ENCODE peak calls at places on chromosomes 4 and X, in five cellular contexts. E, W, M, T and U are unnamed samples.

GRCh38 chrX:71650333-71650969 is 16.9 kb upstream of the LOC101059915 start:
- DNase-seq in E (no peak), W (no peak), M (no peak), T (peak), U (peak)

GRCh38 chrX:100647739-100648138 is 3.7 kb downstream of the SRPX2 start:
- DNase-seq in E (no peak), W (no peak), M (no peak), T (peak), U (no peak)

GRCh38 chr4:103292959-103293358 is 94.8 kb upstream of the CENPE start:
- DNase-seq in E (no peak), W (no peak), M (no peak), T (no peak), U (no peak)

GRCh38 chr4:94641702-94642560 is 115.8 kb upstream of the BMPR1B start:
- DNase-seq in E (no peak), W (no peak), M (no peak), T (peak), U (no peak)

GRCh38 chr4:89674876-89675459 is 162.0 kb downstream of the SNCA start:
- DNase-seq in E (no peak), W (no peak), M (no peak), T (peak), U (no peak)

GRCh38 chrX:10979956-10980355 is 131.2 kb upstream of the HCCS start:
- DNase-seq in E (no peak), W (no peak), M (no peak), T (no peak), U (no peak)

GRCh38 chr4:51840791-51841190 is 2.2 kb upstream of the DCUN1D4 start:
- DNase-seq in E (no peak), W (no peak), M (no peak), T (no peak), U (no peak)

GRCh38 chr4:88537725-88538124 is 14.1 kb upstream of the PYURF start:
- DNase-seq in E (no peak), W (no peak), M (no peak), T (no peak), U (no peak)

GRCh38 chr4:124178449-124179021 is 534.0 kb downstream of the ANKRD50 start:
- DNase-seq in E (no peak), W (no peak), M (no peak), T (no peak), U (no peak)

GRCh38 chr4:26407466-26407865 is 82.8 kb downstream of the CCKAR start:
- DNase-seq in E (no peak), W (no peak), M (no peak), T (no peak), U (no peak)

GRCh38 chrX:154417157-154417556 is 5.8 kb downstream of the TAFAZZIN start:
- DNase-seq in E (no peak), W (no peak), M (peak), T (no peak), U (no peak)

GRCh38 chrX:150100261-150100660 is 162.0 kb upstream of the EOLA2 start:
- DNase-seq in E (no peak), W (no peak), M (no peak), T (no peak), U (no peak)

GRCh38 chr4:180960758-180961401 is 1282.3 kb upstream of the TENM3 start:
- DNase-seq in E (no peak), W (no peak), M (peak), T (no peak), U (no peak)

GRCh38 chrX:19245711-19246269 is 97.9 kb upstream of the PDHA1 start:
- DNase-seq in E (no peak), W (no peak), M (no peak), T (peak), U (no peak)

GRCh38 chr4:125085-125820 is 952 bp downstream of the ZNF718 start:
- DNase-seq in E (no peak), W (no peak), M (no peak), T (no peak), U (peak)

GRCh38 chrX:99353412-99353811 is 1056.7 kb downstream of the PCDH19 start:
- DNase-seq in E (no peak), W (no peak), M (no peak), T (peak), U (no peak)

GRCh38 chr4:41533685-41534084 is 4.3 kb upstream of the LIMCH1 start:
- DNase-seq in E (no peak), W (no peak), M (no peak), T (no peak), U (no peak)

GRCh38 chr4:141142423-141142822 is 9.2 kb upstream of the RNF150 start:
- DNase-seq in E (no peak), W (no peak), M (no peak), T (no peak), U (no peak)

GRCh38 chrX:40199704-40200103 is 101.9 kb upstream of the BCOR start:
- DNase-seq in E (no peak), W (no peak), M (no peak), T (no peak), U (no peak)

GRCh38 chr4:13988347-13989265 is 361.1 kb upstream of the BOD1L1 start:
- DNase-seq in E (no peak), W (no peak), M (no peak), T (no peak), U (no peak)

GRCh38 chr4:3716034-3716875 is 49.9 kb upstream of the ADRA2C start:
- DNase-seq in E (no peak), W (no peak), M (no peak), T (no peak), U (no peak)

GRCh38 chr4:3718462-3718861 is 47.7 kb upstream of the ADRA2C start:
- DNase-seq in E (no peak), W (no peak), M (no peak), T (no peak), U (no peak)

GRCh38 chr4:3715251-3716033 is 50.7 kb upstream of the ADRA2C start:
- DNase-seq in E (no peak), W (no peak), M (no peak), T (no peak), U (no peak)

GRCh38 chr4:3717241-3717640 is 48.9 kb upstream of the ADRA2C start:
- DNase-seq in E (no peak), W (no peak), M (no peak), T (no peak), U (no peak)

GRCh38 chr4:3716876-3717235 is 49.3 kb upstream of the ADRA2C start:
- DNase-seq in E (no peak), W (no peak), M (no peak), T (no peak), U (no peak)
- TF ChIP-seq FOXM1 in E (no peak), W (no peak), M (no peak), T (no peak), U (no peak)

DNA sequence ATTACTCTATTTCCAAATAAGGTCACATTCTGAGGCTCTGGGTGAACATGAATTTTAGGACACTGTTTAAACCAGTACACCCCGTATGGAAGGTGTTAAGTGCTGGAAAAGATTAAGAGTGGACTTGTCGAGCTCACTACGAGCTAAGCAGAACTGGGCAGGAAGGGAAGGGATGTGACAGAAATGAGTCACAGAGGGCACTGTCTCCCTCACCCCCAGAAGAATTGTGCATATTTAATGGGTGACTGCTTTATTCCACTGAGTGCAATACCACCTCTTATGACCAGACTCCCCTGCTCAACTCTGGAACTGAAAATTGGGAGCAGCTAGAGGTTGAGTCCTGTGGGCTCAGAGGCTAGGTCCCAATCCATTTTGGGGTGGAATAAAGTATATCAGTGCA is 187.4 kb upstream of the RPS6KA3 start:
- DNase-seq in E (no peak), W (no peak), M (no peak), T (no peak), U (no peak)
- TF ChIP-seq FOXM1 in E (no peak), W (no peak), M (no peak), T (no peak), U (no peak)

GRCh38 chr4:145481942-145482208 is 222 bp downstream of the SMAD1 start:
- DNase-seq in E (no peak), W (no peak), M (no peak), T (no peak), U (no peak)

GRCh38 chr4:145484240-145484846 is 2.7 kb downstream of the SMAD1 start:
- DNase-seq in E (peak), W (no peak), M (peak), T (no peak), U (no peak)

GRCh38 chr4:145480257-145480656 is 1.4 kb upstream of the SMAD1 start:
- DNase-seq in E (no peak), W (no peak), M (no peak), T (no peak), U (no peak)

GRCh38 chr4:145481164-145481941 is at the start of gene SMAD1:
- DNase-seq in E (peak), W (no peak), M (peak), T (peak), U (peak)

DNA sequence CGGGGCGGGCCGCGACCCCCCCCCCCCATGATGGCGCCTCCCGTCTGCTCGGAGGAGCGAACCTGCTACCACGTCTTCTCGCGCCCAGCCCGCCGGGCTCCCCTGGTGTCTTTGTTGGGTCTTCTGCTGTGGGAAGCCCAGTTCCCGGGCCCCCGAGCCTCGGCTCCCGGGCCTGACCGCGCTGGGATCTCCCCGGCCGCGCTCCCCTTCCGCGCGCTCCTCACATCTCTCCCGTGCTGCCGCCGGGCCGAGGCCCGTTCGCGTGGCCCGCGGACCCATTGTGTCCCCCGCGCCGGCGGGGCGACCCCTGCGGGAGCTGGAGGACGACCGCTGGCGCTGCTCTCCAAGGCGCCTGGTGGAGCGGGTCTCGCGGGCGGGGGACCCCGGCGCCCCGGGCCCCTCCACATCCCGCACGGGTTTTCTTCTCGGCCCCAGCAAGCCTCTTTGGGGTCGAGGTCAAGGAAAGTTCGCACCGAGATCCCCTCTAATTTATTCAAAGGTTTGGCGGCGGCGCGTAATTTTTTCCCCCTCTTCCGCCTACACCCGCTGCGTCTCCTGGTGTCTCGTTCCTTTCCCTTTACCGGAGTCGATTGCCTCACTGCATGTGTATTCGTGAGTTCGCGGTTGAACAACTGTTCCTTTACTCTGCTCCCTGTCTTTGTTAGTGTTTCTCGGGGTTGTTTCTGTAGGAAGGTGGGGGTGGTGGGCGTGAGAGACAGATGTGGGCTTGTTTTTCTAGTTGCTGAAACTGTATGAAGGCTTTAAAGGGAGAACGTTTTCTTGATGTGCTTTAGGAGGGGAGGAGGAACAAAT is 762 bp downstream of the SMAD1 start:
- DNase-seq in E (peak), W (peak), M (peak), T (peak), U (no peak)
- TF ChIP-seq FOXM1 in E (no peak), W (no peak), M (no peak), T (no peak), U (no peak)

GRCh38 chr4:1207157-1207470 is 34.7 kb upstream of the SPON2 start:
- DNase-seq in E (no peak), W (no peak), M (no peak), T (no peak), U (no peak)

GRCh38 chr4:1208266-1208961 is 36.0 kb upstream of the SPON2 start:
- DNase-seq in E (no peak), W (no peak), M (no peak), T (no peak), U (no peak)

GRCh38 chr4:1208970-1209704 is 36.8 kb upstream of the SPON2 start:
- DNase-seq in E (no peak), W (no peak), M (no peak), T (no peak), U (no peak)

GRCh38 chr4:1206299-1207156 is 34.1 kb upstream of the SPON2 start:
- DNase-seq in E (no peak), W (no peak), M (no peak), T (no peak), U (no peak)

DNA sequence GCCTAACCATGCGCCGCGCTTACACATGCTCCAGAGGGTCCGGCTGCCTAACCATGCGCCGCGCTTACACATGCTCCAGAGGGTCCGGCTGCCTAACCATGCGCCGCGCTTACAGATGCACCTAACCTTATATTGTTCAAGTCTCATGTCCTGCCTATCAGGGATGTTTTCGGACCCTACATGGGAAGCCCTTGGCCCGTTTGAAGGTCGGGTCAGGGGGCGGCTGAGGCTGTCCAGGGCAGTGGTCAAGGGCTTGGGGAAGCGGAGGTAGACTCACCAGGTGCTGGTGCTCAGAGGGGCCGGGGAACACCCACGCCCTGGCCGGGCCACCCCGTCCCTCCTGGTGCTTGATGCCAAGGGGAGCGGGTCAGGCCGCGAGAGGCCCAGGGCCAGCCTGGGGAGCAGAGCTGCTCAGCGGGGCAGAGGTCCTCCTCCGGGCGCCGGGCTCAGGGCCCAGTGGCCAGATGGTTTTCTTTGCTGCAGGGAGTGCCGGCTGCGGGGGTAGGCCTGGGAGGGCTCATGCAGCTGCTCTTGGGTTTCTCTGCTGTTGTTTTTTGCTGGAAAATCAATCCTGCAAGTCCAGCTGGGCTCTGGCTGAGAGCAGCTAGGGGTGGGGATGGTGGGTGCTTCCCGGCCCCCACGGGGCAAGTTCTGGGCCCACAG is 35.4 kb upstream of the SPON2 start:
- DNase-seq in E (no peak), W (no peak), M (peak), T (no peak), U (no peak)
- TF ChIP-seq FOXM1 in E (no peak), W (no peak), M (no peak), T (no peak), U (no peak)